ENCODE peak calls at places on chromosomes 3 and 15, in six cellular contexts. D, Z, N, X, A and P are unnamed samples.

GRCh38 chr15:45573961-45574629 is 13.1 kb upstream of the BLOC1S6 start:
- DNase-seq in Z (peak; percentile 30), N (no peak), D (peak; percentile 56), X (no peak), A (no peak), P (no peak)

GRCh38 chr3:167992384-167992783 is 103.3 kb downstream of the GOLIM4 start:
- DNase-seq in X (no peak), N (no peak), D (no peak), Z (no peak), A (no peak), P (no peak)

GRCh38 chr15:38818156-38818745 is 253.6 kb upstream of the RASGRP1 start:
- DNase-seq in N (no peak), X (no peak), D (no peak), Z (no peak), A (no peak), P (peak; percentile 40)

GRCh38 chr3:156535162-156535627 is 19.7 kb downstream of the SSR3 start:
- DNase-seq in A (peak; percentile 98), Z (peak; percentile 99), X (no peak), N (peak; percentile 74), D (no peak), P (no peak)

GRCh38 chr3:11637901-11638668 is 5.6 kb downstream of the VGLL4 start:
- DNase-seq in X (no peak), D (no peak), A (peak; percentile 76), N (no peak), Z (no peak), P (no peak)

GRCh38 chr3:36868614-36869436 is 76.0 kb downstream of the TRANK1 start:
- DNase-seq in N (no peak), X (peak; percentile 51), A (peak; percentile 79), Z (peak; percentile 51), D (peak; percentile 53), P (no peak)

GRCh38 chr3:160403796-160404510 is 4.5 kb downstream of the SMC4 start:
- DNase-seq in X (no peak), N (no peak), Z (peak; percentile 22), D (no peak), A (peak; percentile 27), P (no peak)

GRCh38 chr3:139285691-139286090 is 58.1 kb upstream of the MRPS22 start:
- DNase-seq in A (no peak), D (no peak), N (no peak), Z (no peak), X (no peak), P (no peak)

GRCh38 chr3:95721938-95722337 is 1092.5 kb upstream of the EPHA6 start:
- DNase-seq in X (no peak), Z (peak; percentile 23), D (no peak), N (no peak), A (no peak), P (no peak)